ENCODE peak calls at places on chromosomes 6 and 20, in eight cellular contexts. One of them, this sample, is unnamed.

GRCh38 chr6:64985726-64986125 is 721.3 kb downstream of the EYS start:
- DNase-seq in lower lobe of right lung: no peak
- DNase-seq in tibial artery: no peak
- DNase-seq in choroid plexus epithelial cell: peak
- DNase-seq in vagina: no peak
- DNase-seq in keratinocyte: no peak
- DNase-seq in mucosa of descending colon: no peak
- DNase-seq in body of pancreas: no peak
- DNase-seq in this sample: peak

GRCh38 chr6:73579851-73580246 is 59.0 kb upstream of the EEF1A1 start:
- DNase-seq in vagina: no peak
- DNase-seq in mucosa of descending colon: no peak
- DNase-seq in tibial artery: peak
- DNase-seq in body of pancreas: peak
- DNase-seq in lower lobe of right lung: no peak
- DNase-seq in choroid plexus epithelial cell: peak
- DNase-seq in keratinocyte: no peak
- DNase-seq in this sample: peak

GRCh38 chr6:132161283-132161682 is 210.1 kb upstream of the CCN2 start:
- DNase-seq in lower lobe of right lung: no peak
- DNase-seq in choroid plexus epithelial cell: peak
- DNase-seq in vagina: no peak
- DNase-seq in mucosa of descending colon: no peak
- DNase-seq in keratinocyte: no peak
- DNase-seq in tibial artery: no peak
- DNase-seq in body of pancreas: no peak
- DNase-seq in this sample: peak

GRCh38 chr6:131035582-131035981 is 27.5 kb downstream of the EPB41L2 start:
- DNase-seq in vagina: no peak
- DNase-seq in mucosa of descending colon: no peak
- DNase-seq in choroid plexus epithelial cell: no peak
- DNase-seq in keratinocyte: no peak
- DNase-seq in body of pancreas: no peak
- DNase-seq in lower lobe of right lung: no peak
- DNase-seq in tibial artery: no peak
- DNase-seq in this sample: no peak

GRCh38 chr6:140923048-140923447 is 1209.7 kb upstream of the GJE1 start:
- DNase-seq in lower lobe of right lung: no peak
- DNase-seq in body of pancreas: no peak
- DNase-seq in mucosa of descending colon: no peak
- DNase-seq in tibial artery: no peak
- DNase-seq in vagina: no peak
- DNase-seq in choroid plexus epithelial cell: peak
- DNase-seq in keratinocyte: no peak
- DNase-seq in this sample: peak

GRCh38 chr6:16639689-16640480 is 121.4 kb downstream of the ATXN1 start:
- DNase-seq in body of pancreas: no peak
- DNase-seq in keratinocyte: no peak
- DNase-seq in vagina: no peak
- DNase-seq in choroid plexus epithelial cell: peak
- DNase-seq in tibial artery: no peak
- DNase-seq in lower lobe of right lung: no peak
- DNase-seq in mucosa of descending colon: no peak
- DNase-seq in this sample: peak

GRCh38 chr6:129476248-129476564 is 233.8 kb downstream of the ARHGAP18 start:
- DNase-seq in body of pancreas: no peak
- DNase-seq in mucosa of descending colon: no peak
- DNase-seq in lower lobe of right lung: no peak
- DNase-seq in choroid plexus epithelial cell: no peak
- DNase-seq in vagina: no peak
- DNase-seq in keratinocyte: no peak
- DNase-seq in tibial artery: no peak
- DNase-seq in this sample: no peak

GRCh38 chr6:71855406-71855805 is 30.9 kb upstream of the RIMS1 start:
- DNase-seq in tibial artery: no peak
- DNase-seq in body of pancreas: no peak
- DNase-seq in mucosa of descending colon: no peak
- DNase-seq in lower lobe of right lung: no peak
- DNase-seq in keratinocyte: no peak
- DNase-seq in vagina: no peak
- DNase-seq in choroid plexus epithelial cell: no peak
- DNase-seq in this sample: no peak

GRCh38 chr6:144325232-144325631 is 40.1 kb downstream of the UTRN start:
- DNase-seq in choroid plexus epithelial cell: no peak
- DNase-seq in mucosa of descending colon: no peak
- DNase-seq in vagina: no peak
- DNase-seq in lower lobe of right lung: no peak
- DNase-seq in tibial artery: no peak
- DNase-seq in keratinocyte: no peak
- DNase-seq in body of pancreas: no peak
- DNase-seq in this sample: no peak
- TF ChIP-seq CTCF in choroid plexus epithelial cell: no peak
- TF ChIP-seq CTCF in mucosa of descending colon: no peak
- TF ChIP-seq CTCF in vagina: no peak
- TF ChIP-seq CTCF in lower lobe of right lung: no peak
- TF ChIP-seq CTCF in tibial artery: no peak
- TF ChIP-seq CTCF in keratinocyte: no peak
- TF ChIP-seq CTCF in body of pancreas: no peak
- TF ChIP-seq CTCF in this sample: no peak

GRCh38 chr6:85458782-85459181 is 8.9 kb downstream of the NT5E start:
- DNase-seq in mucosa of descending colon: no peak
- DNase-seq in body of pancreas: peak
- DNase-seq in vagina: no peak
- DNase-seq in lower lobe of right lung: no peak
- DNase-seq in tibial artery: no peak
- DNase-seq in keratinocyte: no peak
- DNase-seq in choroid plexus epithelial cell: no peak
- DNase-seq in this sample: peak
- H3K4me3 ChIP-seq in mucosa of descending colon: no peak
- H3K4me3 ChIP-seq in body of pancreas: no peak
- H3K4me3 ChIP-seq in vagina: no peak
- H3K4me3 ChIP-seq in lower lobe of right lung: no peak
- H3K4me3 ChIP-seq in tibial artery: no peak
- H3K4me3 ChIP-seq in keratinocyte: no peak
- H3K4me3 ChIP-seq in choroid plexus epithelial cell: no peak
- H3K4me3 ChIP-seq in this sample: no peak

GRCh38 chr6:43497129-43497396 is 13.1 kb downstream of the LRRC73 start:
- DNase-seq in mucosa of descending colon: no peak
- DNase-seq in keratinocyte: no peak
- DNase-seq in body of pancreas: no peak
- DNase-seq in tibial artery: no peak
- DNase-seq in choroid plexus epithelial cell: no peak
- DNase-seq in vagina: no peak
- DNase-seq in lower lobe of right lung: no peak
- DNase-seq in this sample: no peak

GRCh38 chr6:43494766-43495165 is 15.4 kb downstream of the LRRC73 start:
- DNase-seq in keratinocyte: no peak
- DNase-seq in body of pancreas: no peak
- DNase-seq in choroid plexus epithelial cell: no peak
- DNase-seq in tibial artery: no peak
- DNase-seq in mucosa of descending colon: no peak
- DNase-seq in lower lobe of right lung: no peak
- DNase-seq in vagina: no peak
- DNase-seq in this sample: no peak

GRCh38 chr6:43497694-43498093 is 12.5 kb downstream of the LRRC73 start:
- DNase-seq in lower lobe of right lung: no peak
- DNase-seq in choroid plexus epithelial cell: no peak
- DNase-seq in keratinocyte: no peak
- DNase-seq in body of pancreas: no peak
- DNase-seq in mucosa of descending colon: no peak
- DNase-seq in vagina: no peak
- DNase-seq in tibial artery: no peak
- DNase-seq in this sample: no peak

GRCh38 chr6:43495409-43495941 is 14.7 kb downstream of the LRRC73 start:
- DNase-seq in body of pancreas: no peak
- DNase-seq in vagina: no peak
- DNase-seq in keratinocyte: no peak
- DNase-seq in tibial artery: no peak
- DNase-seq in mucosa of descending colon: no peak
- DNase-seq in lower lobe of right lung: no peak
- DNase-seq in choroid plexus epithelial cell: no peak
- DNase-seq in this sample: no peak

GRCh38 chr6:43496370-43497128 is 13.6 kb downstream of the LRRC73 start:
- DNase-seq in mucosa of descending colon: no peak
- DNase-seq in vagina: no peak
- DNase-seq in body of pancreas: no peak
- DNase-seq in lower lobe of right lung: no peak
- DNase-seq in tibial artery: no peak
- DNase-seq in keratinocyte: peak
- DNase-seq in choroid plexus epithelial cell: peak
- DNase-seq in this sample: peak
- TF ChIP-seq CTCF in mucosa of descending colon: no peak
- TF ChIP-seq CTCF in vagina: peak
- TF ChIP-seq CTCF in body of pancreas: peak
- TF ChIP-seq CTCF in lower lobe of right lung: peak
- TF ChIP-seq CTCF in tibial artery: peak
- TF ChIP-seq CTCF in keratinocyte: peak
- TF ChIP-seq CTCF in choroid plexus epithelial cell: peak
- TF ChIP-seq CTCF in this sample: peak

GRCh38 chr6:125002090-125002741 is 40.0 kb downstream of the RNF217 start:
- DNase-seq in body of pancreas: no peak
- DNase-seq in vagina: no peak
- DNase-seq in keratinocyte: no peak
- DNase-seq in choroid plexus epithelial cell: peak
- DNase-seq in lower lobe of right lung: no peak
- DNase-seq in mucosa of descending colon: no peak
- DNase-seq in tibial artery: no peak
- DNase-seq in this sample: peak
- H3K4me3 ChIP-seq in body of pancreas: no peak
- H3K4me3 ChIP-seq in vagina: no peak
- H3K4me3 ChIP-seq in keratinocyte: no peak
- H3K4me3 ChIP-seq in choroid plexus epithelial cell: peak
- H3K4me3 ChIP-seq in lower lobe of right lung: peak
- H3K4me3 ChIP-seq in mucosa of descending colon: no peak
- H3K4me3 ChIP-seq in tibial artery: peak
- H3K4me3 ChIP-seq in this sample: peak

DNA sequence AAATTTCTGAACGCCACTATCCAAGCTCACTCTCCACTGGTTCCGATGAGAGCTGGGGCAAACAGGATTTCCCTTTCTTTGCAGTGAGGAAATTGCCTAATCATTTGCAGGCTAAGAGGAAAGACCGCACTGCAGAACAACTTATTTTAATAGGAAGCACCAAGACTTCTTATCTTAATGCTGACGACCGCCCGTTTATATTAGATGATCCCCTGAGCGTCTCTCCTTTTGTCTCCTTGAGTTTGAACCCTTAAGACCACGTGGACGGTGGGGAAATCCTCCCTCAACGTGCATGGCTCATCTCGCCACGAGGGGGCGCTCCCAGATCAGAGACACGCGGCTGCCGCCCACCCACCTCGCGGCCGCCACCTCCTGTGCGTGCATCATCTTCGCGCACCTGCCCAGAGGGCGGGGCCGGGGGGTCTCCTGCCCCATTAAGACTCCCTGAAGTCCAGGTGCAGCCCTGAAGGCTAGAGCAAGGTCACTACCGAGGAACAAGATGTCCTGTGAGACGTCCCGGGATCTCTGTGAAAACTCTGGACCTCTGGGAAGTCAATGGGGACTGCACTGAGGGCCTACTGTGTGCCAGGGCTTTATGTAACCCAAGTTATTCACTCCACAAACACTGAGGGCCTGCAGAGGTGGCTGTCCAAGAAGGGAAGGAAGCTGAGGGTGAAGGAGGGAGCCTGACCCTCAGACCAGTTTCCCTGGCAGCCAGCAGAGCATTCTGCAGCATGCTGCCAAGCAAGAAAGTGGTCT is 28.2 kb downstream of the PDYN start:
- DNase-seq in mucosa of descending colon: peak
- DNase-seq in lower lobe of right lung: peak
- DNase-seq in choroid plexus epithelial cell: peak
- DNase-seq in vagina: no peak
- DNase-seq in body of pancreas: peak
- DNase-seq in keratinocyte: no peak
- DNase-seq in tibial artery: peak
- DNase-seq in this sample: peak
- TF ChIP-seq CTCF in mucosa of descending colon: peak
- TF ChIP-seq CTCF in lower lobe of right lung: peak
- TF ChIP-seq CTCF in choroid plexus epithelial cell: peak
- TF ChIP-seq CTCF in vagina: peak
- TF ChIP-seq CTCF in body of pancreas: peak
- TF ChIP-seq CTCF in keratinocyte: peak
- TF ChIP-seq CTCF in tibial artery: peak
- TF ChIP-seq CTCF in this sample: peak

GRCh38 chr20:51494241-51495110 is 48.0 kb downstream of the NFATC2 start:
- DNase-seq in body of pancreas: no peak
- DNase-seq in choroid plexus epithelial cell: no peak
- DNase-seq in lower lobe of right lung: no peak
- DNase-seq in tibial artery: no peak
- DNase-seq in mucosa of descending colon: no peak
- DNase-seq in vagina: no peak
- DNase-seq in keratinocyte: no peak
- DNase-seq in this sample: no peak

GRCh38 chr20:51491393-51491792 is 51.1 kb downstream of the NFATC2 start:
- DNase-seq in lower lobe of right lung: no peak
- DNase-seq in tibial artery: no peak
- DNase-seq in vagina: no peak
- DNase-seq in mucosa of descending colon: no peak
- DNase-seq in choroid plexus epithelial cell: no peak
- DNase-seq in keratinocyte: no peak
- DNase-seq in body of pancreas: no peak
- DNase-seq in this sample: no peak

GRCh38 chr20:51493346-51493791 is 49.1 kb downstream of the NFATC2 start:
- DNase-seq in body of pancreas: no peak
- DNase-seq in choroid plexus epithelial cell: no peak
- DNase-seq in vagina: no peak
- DNase-seq in tibial artery: no peak
- DNase-seq in lower lobe of right lung: no peak
- DNase-seq in mucosa of descending colon: no peak
- DNase-seq in keratinocyte: no peak
- DNase-seq in this sample: no peak

GRCh38 chr20:51490635-51491034 is 51.9 kb downstream of the NFATC2 start:
- DNase-seq in tibial artery: no peak
- DNase-seq in body of pancreas: no peak
- DNase-seq in vagina: no peak
- DNase-seq in lower lobe of right lung: no peak
- DNase-seq in choroid plexus epithelial cell: no peak
- DNase-seq in mucosa of descending colon: no peak
- DNase-seq in keratinocyte: no peak
- DNase-seq in this sample: no peak

DNA sequence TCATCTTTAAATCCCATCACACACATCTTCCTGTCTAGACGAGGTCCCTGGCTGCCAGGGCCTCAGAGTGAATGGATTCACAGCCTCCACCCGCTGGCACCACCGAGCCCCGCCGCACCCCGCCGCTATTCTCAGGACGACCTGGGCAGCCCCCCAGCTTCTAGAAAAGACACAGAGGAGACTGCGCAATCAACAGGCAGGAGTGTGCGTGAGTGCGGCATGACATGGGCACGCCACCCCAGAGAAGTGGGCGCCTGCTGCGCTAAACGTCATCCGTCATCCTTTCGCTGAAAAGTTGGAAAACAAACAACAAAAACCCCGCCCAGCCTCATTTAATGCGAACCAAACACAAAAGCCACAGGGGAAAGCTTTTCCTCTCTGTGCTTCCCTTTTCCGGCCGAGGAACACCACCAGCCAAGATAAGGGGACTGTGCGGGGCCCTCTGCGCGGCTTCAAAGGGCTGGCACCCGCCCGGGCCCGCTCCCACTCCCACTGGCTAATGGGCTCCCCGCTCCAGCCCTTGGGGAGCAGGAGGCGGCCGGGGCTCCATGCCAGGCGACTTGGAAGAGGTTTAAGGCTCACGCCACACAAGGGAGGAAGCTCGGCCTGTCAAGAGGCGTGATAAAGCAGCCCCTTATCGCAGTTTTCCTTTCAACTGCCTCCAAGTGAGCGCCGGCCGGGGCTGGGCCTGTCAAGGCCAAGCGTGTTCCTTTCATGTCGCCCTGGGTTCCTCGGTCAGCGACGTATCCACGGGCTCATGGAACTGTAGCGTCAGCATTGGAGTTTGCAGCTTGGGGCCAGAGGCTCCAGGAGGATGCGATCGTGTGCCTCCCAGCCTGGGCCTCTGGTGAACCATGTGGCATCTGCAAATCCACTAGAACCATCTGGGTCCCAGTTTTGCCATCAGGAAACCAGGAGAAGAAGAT is 50.1 kb downstream of the NFATC2 start:
- DNase-seq in choroid plexus epithelial cell: no peak
- DNase-seq in vagina: no peak
- DNase-seq in lower lobe of right lung: peak
- DNase-seq in tibial artery: peak
- DNase-seq in keratinocyte: no peak
- DNase-seq in mucosa of descending colon: no peak
- DNase-seq in body of pancreas: peak
- DNase-seq in this sample: peak
- H3K4me3 ChIP-seq in choroid plexus epithelial cell: no peak
- H3K4me3 ChIP-seq in vagina: peak
- H3K4me3 ChIP-seq in lower lobe of right lung: peak
- H3K4me3 ChIP-seq in tibial artery: peak
- H3K4me3 ChIP-seq in keratinocyte: no peak
- H3K4me3 ChIP-seq in mucosa of descending colon: no peak
- H3K4me3 ChIP-seq in body of pancreas: no peak
- H3K4me3 ChIP-seq in this sample: no peak